ENCODE peak calls at places on chromosomes 1 and 21, in nine cellular contexts. One of them, this sample, is unnamed.

GRCh38 chr1:41607810-41608209 is 123.3 kb upstream of the EDN2 start:
- DNase-seq in stomach: no peak
- DNase-seq in MM.1S: no peak
- DNase-seq in A549: no peak
- DNase-seq in psoas muscle: no peak
- DNase-seq in fibroblast of lung: no peak
- DNase-seq in WERI-Rb-1: no peak
- DNase-seq in cardiac muscle cell: no peak
- DNase-seq in body of pancreas: no peak
- DNase-seq in this sample: no peak

GRCh38 chr1:50701706-50702317 is 258.3 kb downstream of the FAF1 start:
- DNase-seq in psoas muscle: no peak
- DNase-seq in fibroblast of lung: no peak
- DNase-seq in MM.1S: no peak
- DNase-seq in A549: no peak
- DNase-seq in WERI-Rb-1: no peak
- DNase-seq in body of pancreas: no peak
- DNase-seq in cardiac muscle cell: no peak
- DNase-seq in stomach: no peak
- DNase-seq in this sample: no peak

GRCh38 chr1:117886101-117886795 is 43.2 kb downstream of the GDAP2 start:
- DNase-seq in stomach: no peak
- DNase-seq in MM.1S: no peak
- DNase-seq in WERI-Rb-1: no peak
- DNase-seq in fibroblast of lung: peak; percentile 76
- DNase-seq in psoas muscle: no peak
- DNase-seq in cardiac muscle cell: peak; percentile 50
- DNase-seq in A549: no peak
- DNase-seq in body of pancreas: no peak
- DNase-seq in this sample: no peak

GRCh38 chr21:39029086-39029772 is 154.0 kb downstream of the PSMG1 start:
- DNase-seq in fibroblast of lung: peak; percentile 48
- DNase-seq in cardiac muscle cell: peak; percentile 85
- DNase-seq in MM.1S: no peak
- DNase-seq in stomach: no peak
- DNase-seq in psoas muscle: no peak
- DNase-seq in body of pancreas: no peak
- DNase-seq in A549: no peak
- DNase-seq in WERI-Rb-1: no peak
- DNase-seq in this sample: no peak

GRCh38 chr1:32989160-32989894 is 24.7 kb upstream of the RNF19B start:
- DNase-seq in fibroblast of lung: peak; percentile 99
- DNase-seq in psoas muscle: peak; percentile 78
- DNase-seq in body of pancreas: peak; percentile 46
- DNase-seq in stomach: peak; percentile 71
- DNase-seq in cardiac muscle cell: peak; percentile 98
- DNase-seq in WERI-Rb-1: no peak
- DNase-seq in A549: peak; percentile 79
- DNase-seq in MM.1S: no peak
- DNase-seq in this sample: peak; percentile 71

GRCh38 chr21:42844411-42845113 is 34.8 kb downstream of the WDR4 start:
- DNase-seq in body of pancreas: peak; percentile 66
- DNase-seq in MM.1S: no peak
- DNase-seq in WERI-Rb-1: peak; percentile 8
- DNase-seq in stomach: peak; percentile 82
- DNase-seq in fibroblast of lung: no peak
- DNase-seq in A549: no peak
- DNase-seq in psoas muscle: peak; percentile 82
- DNase-seq in cardiac muscle cell: no peak
- DNase-seq in this sample: no peak

GRCh38 chr1:246566808-246567154 is 525 bp downstream of the CNST start:
- DNase-seq in fibroblast of lung: peak; percentile 34
- DNase-seq in body of pancreas: no peak
- DNase-seq in stomach: no peak
- DNase-seq in cardiac muscle cell: no peak
- DNase-seq in WERI-Rb-1: no peak
- DNase-seq in A549: no peak
- DNase-seq in MM.1S: peak; percentile 59
- DNase-seq in psoas muscle: peak; percentile 82
- DNase-seq in this sample: no peak

GRCh38 chr1:204353213-204353910 is 6.4 kb downstream of the PLEKHA6 start:
- DNase-seq in psoas muscle: no peak
- DNase-seq in A549: no peak
- DNase-seq in WERI-Rb-1: no peak
- DNase-seq in cardiac muscle cell: no peak
- DNase-seq in fibroblast of lung: no peak
- DNase-seq in body of pancreas: no peak
- DNase-seq in stomach: no peak
- DNase-seq in MM.1S: no peak
- DNase-seq in this sample: no peak

GRCh38 chr1:63794354-63794753 is 20.5 kb downstream of the ROR1 start:
- DNase-seq in fibroblast of lung: no peak
- DNase-seq in stomach: no peak
- DNase-seq in psoas muscle: no peak
- DNase-seq in A549: no peak
- DNase-seq in cardiac muscle cell: no peak
- DNase-seq in body of pancreas: no peak
- DNase-seq in MM.1S: no peak
- DNase-seq in WERI-Rb-1: no peak
- DNase-seq in this sample: no peak

GRCh38 chr1:63795455-63795854 is 21.6 kb downstream of the ROR1 start:
- DNase-seq in fibroblast of lung: peak; percentile 28
- DNase-seq in A549: no peak
- DNase-seq in MM.1S: no peak
- DNase-seq in body of pancreas: no peak
- DNase-seq in stomach: no peak
- DNase-seq in psoas muscle: no peak
- DNase-seq in cardiac muscle cell: no peak
- DNase-seq in WERI-Rb-1: no peak
- DNase-seq in this sample: no peak

GRCh38 chr1:63793741-63794240 is 20.0 kb downstream of the ROR1 start:
- DNase-seq in cardiac muscle cell: no peak
- DNase-seq in MM.1S: no peak
- DNase-seq in psoas muscle: no peak
- DNase-seq in body of pancreas: peak; percentile 47
- DNase-seq in stomach: no peak
- DNase-seq in fibroblast of lung: no peak
- DNase-seq in A549: no peak
- DNase-seq in WERI-Rb-1: peak; percentile 59
- DNase-seq in this sample: no peak

GRCh38 chr1:63797056-63797726 is 23.4 kb downstream of the ROR1 start:
- DNase-seq in body of pancreas: no peak
- DNase-seq in A549: no peak
- DNase-seq in cardiac muscle cell: no peak
- DNase-seq in stomach: no peak
- DNase-seq in psoas muscle: no peak
- DNase-seq in fibroblast of lung: peak; percentile 58
- DNase-seq in MM.1S: no peak
- DNase-seq in WERI-Rb-1: no peak
- DNase-seq in this sample: no peak

DNA sequence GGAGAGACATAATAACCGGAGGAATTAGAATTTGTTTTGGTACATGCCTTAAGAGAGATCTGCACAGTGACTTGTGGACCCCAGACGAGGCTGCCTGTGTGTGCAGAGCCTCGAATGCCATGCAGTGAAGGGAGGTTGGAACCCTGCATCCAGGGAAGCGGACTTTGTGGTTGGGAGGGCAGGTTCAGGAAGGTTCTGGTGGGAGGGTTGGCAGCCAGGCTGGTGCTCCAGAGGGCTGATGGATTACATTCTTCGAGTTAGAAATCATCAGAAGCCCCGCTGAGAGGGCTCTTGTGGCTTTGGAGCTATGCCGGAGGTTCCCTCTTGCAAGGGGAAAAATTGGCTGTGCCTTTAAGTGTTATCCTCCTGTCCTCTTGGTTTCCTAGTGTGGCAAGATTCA is 21.1 kb downstream of the ROR1 start:
- DNase-seq in fibroblast of lung: peak; percentile 87
- DNase-seq in MM.1S: no peak
- DNase-seq in A549: no peak
- DNase-seq in WERI-Rb-1: no peak
- DNase-seq in psoas muscle: no peak
- DNase-seq in stomach: no peak
- DNase-seq in body of pancreas: no peak
- DNase-seq in cardiac muscle cell: peak; percentile 20
- DNase-seq in this sample: no peak
- H3K27ac ChIP-seq in fibroblast of lung: no peak overlapping the region
- H3K27ac ChIP-seq in MM.1S: no peak overlapping the region
- H3K27ac ChIP-seq in A549: peak overlapping the region; percentile 5
- H3K27ac ChIP-seq in WERI-Rb-1: no peak overlapping the region
- H3K27ac ChIP-seq in psoas muscle: no peak overlapping the region
- H3K27ac ChIP-seq in stomach: no peak overlapping the region
- H3K27ac ChIP-seq in body of pancreas: no peak overlapping the region
- H3K27ac ChIP-seq in cardiac muscle cell: peak overlapping the region; percentile 28
- H3K27ac ChIP-seq in this sample: peak overlapping the region; percentile 57

GRCh38 chr1:192575499-192576189 is at the start of gene RGS1:
- DNase-seq in WERI-Rb-1: no peak
- DNase-seq in stomach: peak; percentile 56
- DNase-seq in body of pancreas: peak; percentile 13
- DNase-seq in fibroblast of lung: no peak
- DNase-seq in A549: no peak
- DNase-seq in cardiac muscle cell: no peak
- DNase-seq in psoas muscle: no peak
- DNase-seq in MM.1S: peak; percentile 99
- DNase-seq in this sample: no peak
- H3K4me3 ChIP-seq in WERI-Rb-1: no peak within 1 kb of the TSS
- H3K4me3 ChIP-seq in stomach: peak within 1 kb of the TSS; percentile 31
- H3K4me3 ChIP-seq in body of pancreas: no peak within 1 kb of the TSS
- H3K4me3 ChIP-seq in fibroblast of lung: no peak within 1 kb of the TSS
- H3K4me3 ChIP-seq in A549: no peak within 1 kb of the TSS
- H3K4me3 ChIP-seq in cardiac muscle cell: no peak within 1 kb of the TSS
- H3K4me3 ChIP-seq in psoas muscle: no peak within 1 kb of the TSS
- H3K4me3 ChIP-seq in MM.1S: peak within 1 kb of the TSS; percentile 72
- H3K4me3 ChIP-seq in this sample: no peak within 1 kb of the TSS

GRCh38 chr1:241778117-241778516 is 69.9 kb upstream of the EXO1 start:
- DNase-seq in stomach: no peak
- DNase-seq in fibroblast of lung: no peak
- DNase-seq in body of pancreas: no peak
- DNase-seq in WERI-Rb-1: no peak
- DNase-seq in MM.1S: no peak
- DNase-seq in A549: no peak
- DNase-seq in cardiac muscle cell: no peak
- DNase-seq in psoas muscle: no peak
- DNase-seq in this sample: no peak

GRCh38 chr1:241776911-241777310 is 71.1 kb upstream of the EXO1 start:
- DNase-seq in body of pancreas: no peak
- DNase-seq in cardiac muscle cell: no peak
- DNase-seq in psoas muscle: no peak
- DNase-seq in stomach: no peak
- DNase-seq in WERI-Rb-1: no peak
- DNase-seq in A549: no peak
- DNase-seq in MM.1S: no peak
- DNase-seq in fibroblast of lung: no peak
- DNase-seq in this sample: no peak

GRCh38 chr1:241787691-241788090 is 60.3 kb upstream of the EXO1 start:
- DNase-seq in stomach: no peak
- DNase-seq in psoas muscle: no peak
- DNase-seq in fibroblast of lung: no peak
- DNase-seq in MM.1S: no peak
- DNase-seq in WERI-Rb-1: no peak
- DNase-seq in cardiac muscle cell: no peak
- DNase-seq in A549: no peak
- DNase-seq in body of pancreas: no peak
- DNase-seq in this sample: no peak

GRCh38 chr1:241779897-241780296 is 68.1 kb upstream of the EXO1 start:
- DNase-seq in cardiac muscle cell: no peak
- DNase-seq in body of pancreas: no peak
- DNase-seq in fibroblast of lung: no peak
- DNase-seq in stomach: no peak
- DNase-seq in psoas muscle: no peak
- DNase-seq in A549: no peak
- DNase-seq in WERI-Rb-1: no peak
- DNase-seq in MM.1S: peak; percentile 4
- DNase-seq in this sample: no peak

DNA sequence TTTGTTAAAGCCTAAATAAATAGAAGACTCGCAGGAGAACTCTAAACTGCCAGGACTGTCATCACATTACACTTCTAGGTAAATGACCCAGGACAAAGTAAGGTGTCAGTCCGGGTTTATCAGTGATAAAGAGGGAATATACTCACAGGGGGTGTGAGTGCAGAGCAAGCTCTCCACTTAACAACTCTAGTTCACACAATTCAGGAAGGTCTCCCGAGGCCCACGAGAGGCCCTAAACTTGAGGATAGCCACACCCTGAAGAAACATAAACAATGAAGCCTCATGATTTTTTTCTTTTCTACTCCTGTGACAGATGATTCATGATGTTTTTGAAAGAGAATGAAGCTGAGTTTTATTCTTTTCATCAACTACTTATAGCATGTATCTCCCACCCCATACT is 65.6 kb upstream of the EXO1 start:
- DNase-seq in WERI-Rb-1: no peak
- DNase-seq in fibroblast of lung: no peak
- DNase-seq in body of pancreas: no peak
- DNase-seq in cardiac muscle cell: no peak
- DNase-seq in MM.1S: peak; percentile 5
- DNase-seq in A549: no peak
- DNase-seq in stomach: no peak
- DNase-seq in psoas muscle: no peak
- DNase-seq in this sample: no peak
- TF ChIP-seq CTCF in WERI-Rb-1: no peak
- TF ChIP-seq CTCF in fibroblast of lung: no peak
- TF ChIP-seq CTCF in body of pancreas: no peak
- TF ChIP-seq CTCF in cardiac muscle cell: no peak
- TF ChIP-seq CTCF in MM.1S: no peak
- TF ChIP-seq CTCF in A549: no peak
- TF ChIP-seq CTCF in stomach: no peak
- TF ChIP-seq CTCF in psoas muscle: no peak
- TF ChIP-seq CTCF in this sample: no peak

GRCh38 chr1:16294219-16295212 is 57.5 kb upstream of the CPLANE2 start:
- DNase-seq in MM.1S: no peak
- DNase-seq in WERI-Rb-1: no peak
- DNase-seq in body of pancreas: no peak
- DNase-seq in psoas muscle: no peak
- DNase-seq in A549: no peak
- DNase-seq in fibroblast of lung: no peak
- DNase-seq in stomach: no peak
- DNase-seq in cardiac muscle cell: no peak
- DNase-seq in this sample: no peak

GRCh38 chr1:16289959-16290358 is 53.0 kb upstream of the CPLANE2 start:
- DNase-seq in body of pancreas: no peak
- DNase-seq in WERI-Rb-1: no peak
- DNase-seq in MM.1S: no peak
- DNase-seq in fibroblast of lung: no peak
- DNase-seq in stomach: no peak
- DNase-seq in cardiac muscle cell: no peak
- DNase-seq in A549: peak; percentile 6
- DNase-seq in psoas muscle: no peak
- DNase-seq in this sample: peak; percentile 19

GRCh38 chr1:16296643-16297042 is 55.6 kb downstream of the FBXO42 start:
- DNase-seq in fibroblast of lung: no peak
- DNase-seq in WERI-Rb-1: no peak
- DNase-seq in stomach: no peak
- DNase-seq in cardiac muscle cell: no peak
- DNase-seq in MM.1S: no peak
- DNase-seq in body of pancreas: no peak
- DNase-seq in psoas muscle: no peak
- DNase-seq in A549: no peak
- DNase-seq in this sample: no peak

GRCh38 chr1:16292739-16293138 is 55.8 kb upstream of the CPLANE2 start:
- DNase-seq in A549: no peak
- DNase-seq in cardiac muscle cell: no peak
- DNase-seq in WERI-Rb-1: no peak
- DNase-seq in body of pancreas: no peak
- DNase-seq in psoas muscle: no peak
- DNase-seq in fibroblast of lung: no peak
- DNase-seq in MM.1S: no peak
- DNase-seq in stomach: no peak
- DNase-seq in this sample: no peak

GRCh38 chr1:16293568-16293967 is 56.6 kb upstream of the CPLANE2 start:
- DNase-seq in fibroblast of lung: no peak
- DNase-seq in psoas muscle: no peak
- DNase-seq in stomach: no peak
- DNase-seq in cardiac muscle cell: no peak
- DNase-seq in MM.1S: no peak
- DNase-seq in A549: no peak
- DNase-seq in body of pancreas: no peak
- DNase-seq in WERI-Rb-1: no peak
- DNase-seq in this sample: no peak
- H3K27ac ChIP-seq in fibroblast of lung: no peak overlapping the region
- H3K27ac ChIP-seq in psoas muscle: peak overlapping the region; percentile 42
- H3K27ac ChIP-seq in stomach: no peak overlapping the region
- H3K27ac ChIP-seq in cardiac muscle cell: no peak overlapping the region
- H3K27ac ChIP-seq in MM.1S: no peak overlapping the region
- H3K27ac ChIP-seq in A549: no peak overlapping the region
- H3K27ac ChIP-seq in body of pancreas: no peak overlapping the region
- H3K27ac ChIP-seq in WERI-Rb-1: no peak overlapping the region
- H3K27ac ChIP-seq in this sample: peak overlapping the region; percentile 87